ENCODE peak calls at places on chromosomes 4 and X, in eight cellular contexts. One of them, this sample, is unnamed.

GRCh38 chr4:123182289-123182688 is 214.3 kb upstream of the SPRY1 start:
- DNase-seq in WERI-Rb-1: no peak
- DNase-seq in NCI-H1694 treated with DMSO at 0.1 percent for 48 hours: no peak
- DNase-seq in C1 segment of cervical spinal cord: no peak
- DNase-seq in stimulated activated CD4-positive, alpha-beta T cell treated with anti-CD3 and anti-CD28 coated beads, Interleukin-4, amount 100 ng/mL, for 1 hour: no peak
- DNase-seq in thoracic aorta: no peak
- DNase-seq in hippocampal formation: no peak
- DNase-seq in trophoblast cell: no peak
- DNase-seq in this sample: no peak

GRCh38 chr4:40909363-40909876 is 159.7 kb downstream of the NSUN7 start:
- DNase-seq in WERI-Rb-1: no peak
- DNase-seq in NCI-H1694 treated with DMSO at 0.1 percent for 48 hours: no peak
- DNase-seq in C1 segment of cervical spinal cord: no peak
- DNase-seq in stimulated activated CD4-positive, alpha-beta T cell treated with anti-CD3 and anti-CD28 coated beads, Interleukin-4, amount 100 ng/mL, for 1 hour: peak; percentile 36
- DNase-seq in thoracic aorta: no peak
- DNase-seq in hippocampal formation: no peak
- DNase-seq in trophoblast cell: no peak
- DNase-seq in this sample: no peak

GRCh38 chr4:147138171-147138570 is 192.5 kb upstream of the TTC29 start:
- DNase-seq in WERI-Rb-1: peak; percentile 44
- DNase-seq in NCI-H1694 treated with DMSO at 0.1 percent for 48 hours: no peak
- DNase-seq in C1 segment of cervical spinal cord: no peak
- DNase-seq in stimulated activated CD4-positive, alpha-beta T cell treated with anti-CD3 and anti-CD28 coated beads, Interleukin-4, amount 100 ng/mL, for 1 hour: no peak
- DNase-seq in thoracic aorta: no peak
- DNase-seq in hippocampal formation: no peak
- DNase-seq in trophoblast cell: no peak
- DNase-seq in this sample: no peak

GRCh38 chr4:68498413-68499007 is 51.2 kb downstream of the TMPRSS11E start:
- DNase-seq in WERI-Rb-1: peak; percentile 58
- DNase-seq in NCI-H1694 treated with DMSO at 0.1 percent for 48 hours: peak; percentile 28
- DNase-seq in C1 segment of cervical spinal cord: peak; percentile 7
- DNase-seq in stimulated activated CD4-positive, alpha-beta T cell treated with anti-CD3 and anti-CD28 coated beads, Interleukin-4, amount 100 ng/mL, for 1 hour: peak; percentile 46
- DNase-seq in thoracic aorta: no peak
- DNase-seq in hippocampal formation: peak; percentile 61
- DNase-seq in trophoblast cell: peak; percentile 46
- DNase-seq in this sample: no peak

GRCh38 chrX:16076834-16077233 is 46.5 kb upstream of the GRPR start:
- DNase-seq in WERI-Rb-1: no peak
- DNase-seq in NCI-H1694 treated with DMSO at 0.1 percent for 48 hours: no peak
- DNase-seq in C1 segment of cervical spinal cord: no peak
- DNase-seq in stimulated activated CD4-positive, alpha-beta T cell treated with anti-CD3 and anti-CD28 coated beads, Interleukin-4, amount 100 ng/mL, for 1 hour: no peak
- DNase-seq in thoracic aorta: no peak
- DNase-seq in hippocampal formation: no peak
- DNase-seq in trophoblast cell: no peak
- DNase-seq in this sample: no peak

GRCh38 chr4:4837316-4837715 is 22.1 kb upstream of the MSX1 start:
- DNase-seq in WERI-Rb-1: no peak
- DNase-seq in NCI-H1694 treated with DMSO at 0.1 percent for 48 hours: no peak
- DNase-seq in C1 segment of cervical spinal cord: no peak
- DNase-seq in stimulated activated CD4-positive, alpha-beta T cell treated with anti-CD3 and anti-CD28 coated beads, Interleukin-4, amount 100 ng/mL, for 1 hour: no peak
- DNase-seq in thoracic aorta: no peak
- DNase-seq in hippocampal formation: no peak
- DNase-seq in trophoblast cell: no peak
- DNase-seq in this sample: no peak

GRCh38 chr4:113781439-113782040 is 20.0 kb upstream of the CAMK2D start:
- DNase-seq in WERI-Rb-1: no peak
- DNase-seq in NCI-H1694 treated with DMSO at 0.1 percent for 48 hours: peak; percentile 12
- DNase-seq in C1 segment of cervical spinal cord: no peak
- DNase-seq in stimulated activated CD4-positive, alpha-beta T cell treated with anti-CD3 and anti-CD28 coated beads, Interleukin-4, amount 100 ng/mL, for 1 hour: no peak
- DNase-seq in thoracic aorta: no peak
- DNase-seq in hippocampal formation: peak; percentile 54
- DNase-seq in trophoblast cell: no peak
- DNase-seq in this sample: peak; percentile 17

GRCh38 chrX:41556958-41557357 is 109.8 kb downstream of the NYX start:
- DNase-seq in WERI-Rb-1: no peak
- DNase-seq in NCI-H1694 treated with DMSO at 0.1 percent for 48 hours: no peak
- DNase-seq in C1 segment of cervical spinal cord: no peak
- DNase-seq in stimulated activated CD4-positive, alpha-beta T cell treated with anti-CD3 and anti-CD28 coated beads, Interleukin-4, amount 100 ng/mL, for 1 hour: no peak
- DNase-seq in thoracic aorta: no peak
- DNase-seq in hippocampal formation: no peak
- DNase-seq in trophoblast cell: no peak
- DNase-seq in this sample: no peak

GRCh38 chr4:1045193-1045594 is 33.8 kb downstream of the FGFRL1 start:
- DNase-seq in WERI-Rb-1: no peak
- DNase-seq in NCI-H1694 treated with DMSO at 0.1 percent for 48 hours: no peak
- DNase-seq in C1 segment of cervical spinal cord: no peak
- DNase-seq in stimulated activated CD4-positive, alpha-beta T cell treated with anti-CD3 and anti-CD28 coated beads, Interleukin-4, amount 100 ng/mL, for 1 hour: no peak
- DNase-seq in thoracic aorta: peak; percentile 1
- DNase-seq in hippocampal formation: no peak
- DNase-seq in trophoblast cell: no peak
- DNase-seq in this sample: no peak

GRCh38 chrX:121307441-121307840 is 260.0 kb downstream of the GLUD2 start:
- DNase-seq in WERI-Rb-1: no peak
- DNase-seq in NCI-H1694 treated with DMSO at 0.1 percent for 48 hours: no peak
- DNase-seq in C1 segment of cervical spinal cord: no peak
- DNase-seq in stimulated activated CD4-positive, alpha-beta T cell treated with anti-CD3 and anti-CD28 coated beads, Interleukin-4, amount 100 ng/mL, for 1 hour: no peak
- DNase-seq in thoracic aorta: no peak
- DNase-seq in hippocampal formation: no peak
- DNase-seq in trophoblast cell: no peak
- DNase-seq in this sample: no peak

This sample was measured in NCI-H446 treated with DMSO at 0.1 percent for 48 hours.